ENCODE peak calls at places on chromosomes 11 and 22, in four cellular contexts. E is SJSA1, B is coronary artery, Y is right lobe of liver. O is an unnamed sample.

GRCh38 chr22:38176170-38176741 is 5.4 kb downstream of the PLA2G6 start:
- DNase-seq in E (peak; percentile 95), B (peak; percentile 72), Y (peak; percentile 79), O (peak; percentile 86)

GRCh38 chr11:60936467-60937143 is 12.3 kb downstream of the TMEM132A start:
- DNase-seq in E (no peak), B (no peak), Y (no peak), O (no peak)

GRCh38 chr11:28107331-28107725 is 628 bp downstream of the KIF18A start:
- DNase-seq in E (no peak), B (peak; percentile 71), Y (no peak), O (peak; percentile 4)

GRCh38 chr11:120563698-120564572 is 52.4 kb downstream of the GRIK4 start:
- DNase-seq in E (no peak), B (no peak), Y (no peak), O (no peak)

GRCh38 chr22:33438273-33438672 is 380.1 kb upstream of the SYN3 start:
- DNase-seq in E (peak; percentile 76), B (no peak), Y (no peak), O (peak; percentile 84)

GRCh38 chr11:103888541-103888951 is 147.9 kb upstream of the DDI1 start:
- DNase-seq in E (no peak), B (no peak), Y (no peak), O (no peak)

GRCh38 chr11:128928400-128928799 is 14.3 kb downstream of the TP53AIP1 start:
- DNase-seq in E (no peak), B (no peak), Y (no peak), O (no peak)

GRCh38 chr11:32094931-32095330 is 4.1 kb downstream of the RCN1 start:
- DNase-seq in E (no peak), B (no peak), Y (no peak), O (peak; percentile 21)

GRCh38 chr22:44273175-44273574 is 39.6 kb downstream of the SHISAL1 start:
- DNase-seq in E (no peak), B (no peak), Y (no peak), O (no peak)

GRCh38 chr11:79060534-79060933 is 380.3 kb downstream of the TENM4 start:
- DNase-seq in E (no peak), B (no peak), Y (no peak), O (no peak)

GRCh38 chr22:50529416-50530279 is at the start of gene TYMP:
- DNase-seq in E (no peak), B (peak; percentile 81), Y (peak; percentile 90), O (peak; percentile 67)

GRCh38 chr11:34977039-34977906 is 60.9 kb downstream of the PDHX start:
- DNase-seq in E (peak; percentile 91), B (no peak), Y (no peak), O (peak; percentile 43)

GRCh38 chr22:36730176-36730858 is 26.8 kb upstream of the CACNG2 start:
- DNase-seq in E (no peak), B (peak; percentile 28), Y (no peak), O (no peak)

GRCh38 chr11:44763111-44763820 is 36.5 kb downstream of the TSPAN18 start:
- DNase-seq in E (no peak), B (peak; percentile 45), Y (no peak), O (no peak)

GRCh38 chr11:46731545-46731944 is 12.5 kb downstream of the F2 start:
- DNase-seq in E (no peak), B (no peak), Y (peak; percentile 6), O (no peak)

GRCh38 chr11:2759228-2760195 is 59.7 kb upstream of the KCNQ1OT1 start:
- DNase-seq in E (no peak), B (peak; percentile 68), Y (peak; percentile 27), O (no peak)

GRCh38 chr11:124586247-124586860 is 16.6 kb downstream of the OR8A1 start:
- DNase-seq in E (peak; percentile 6), B (no peak), Y (peak; percentile 58), O (peak; percentile 48)

GRCh38 chr11:2569321-2569721 is 124.5 kb downstream of the KCNQ1 start:
- DNase-seq in E (no peak), B (no peak), Y (no peak), O (peak; percentile 53)

GRCh38 chr22:31872209-31872608 is 72.1 kb upstream of the YWHAH start:
- DNase-seq in E (no peak), B (no peak), Y (no peak), O (no peak)

GRCh38 chr11:124788521-124788920 is 11.7 kb downstream of the MSANTD2 start:
- DNase-seq in E (no peak), B (no peak), Y (no peak), O (peak; percentile 27)

GRCh38 chr22:40001800-40002577 is 7.2 kb downstream of the FAM83F start:
- DNase-seq in E (no peak), B (no peak), Y (no peak), O (no peak)

GRCh38 chr11:128522943-128523518 is 64.3 kb downstream of the ETS1 start:
- DNase-seq in E (no peak), B (no peak), Y (no peak), O (no peak)

GRCh38 chr22:46060292-46061123 is 83.5 kb upstream of the WNT7B start:
- DNase-seq in E (no peak), B (peak; percentile 33), Y (no peak), O (no peak)

GRCh38 chr11:111428113-111428876 is 49.2 kb upstream of the POU2AF1 start:
- DNase-seq in E (no peak), B (peak; percentile 70), Y (no peak), O (no peak)

GRCh38 chr11:84780689-84781293 is 846.4 kb downstream of the DLG2 start:
- DNase-seq in E (no peak), B (no peak), Y (no peak), O (peak; percentile 35)

GRCh38 chr11:367956-368413 is 1.3 kb upstream of the B4GALNT4 start:
- DNase-seq in E (no peak), B (no peak), Y (no peak), O (no peak)

GRCh38 chr22:44051961-44052360 is 27.9 kb downstream of the PARVB start:
- DNase-seq in E (no peak), B (no peak), Y (no peak), O (no peak)

GRCh38 chr11:124075841-124076571 is 34.9 kb upstream of the OR10G7 start:
- DNase-seq in E (no peak), B (no peak), Y (no peak), O (peak; percentile 12)

O was measured in AG08395.